ENCODE peak calls at places on chromosomes 7 and 10, in nine cellular contexts. One of them, this sample, is unnamed.
A peak's percentile ranks its signal among the peaks of the same experiment; 100 is the strongest.

GRCh38 chr7:108404509-108405435 is 51.5 kb downstream of the NRCAM start:
- DNase-seq in mucosa of gallbladder: no peak
- DNase-seq in cerebellar cortex: no peak
- DNase-seq in BJ: no peak
- DNase-seq in MM.1S: no peak
- DNase-seq in OCI-LY7: no peak
- DNase-seq in stimulated activated CD8-positive, alpha-beta memory T cell treated with anti-CD3 and anti-CD28 coated beads, Interleukin-15, amount 100 ng/mL, for 1 hour: no peak
- DNase-seq in lung microvascular endothelial cell: no peak
- DNase-seq in NCI-H1105: no peak
- DNase-seq in this sample: no peak

GRCh38 chr7:2527505-2528464 is 8.2 kb downstream of the LFNG start:
- DNase-seq in OCI-LY7: no peak
- DNase-seq in stimulated activated CD8-positive, alpha-beta memory T cell treated with anti-CD3 and anti-CD28 coated beads, Interleukin-15, amount 100 ng/mL, for 1 hour: no peak
- DNase-seq in MM.1S: no peak
- DNase-seq in cerebellar cortex: no peak
- DNase-seq in lung microvascular endothelial cell: no peak
- DNase-seq in NCI-H1105: no peak
- DNase-seq in mucosa of gallbladder: no peak
- DNase-seq in BJ: peak; percentile 25
- DNase-seq in this sample: peak; percentile 48

GRCh38 chr10:37222046-37222445 is 96.6 kb downstream of the ANKRD30A start:
- DNase-seq in BJ: no peak
- DNase-seq in stimulated activated CD8-positive, alpha-beta memory T cell treated with anti-CD3 and anti-CD28 coated beads, Interleukin-15, amount 100 ng/mL, for 1 hour: no peak
- DNase-seq in OCI-LY7: no peak
- DNase-seq in lung microvascular endothelial cell: no peak
- DNase-seq in MM.1S: no peak
- DNase-seq in cerebellar cortex: no peak
- DNase-seq in mucosa of gallbladder: no peak
- DNase-seq in NCI-H1105: no peak
- DNase-seq in this sample: no peak

GRCh38 chr10:23202736-23203135 is 10.6 kb downstream of the PTF1A start:
- DNase-seq in MM.1S: no peak
- DNase-seq in NCI-H1105: no peak
- DNase-seq in mucosa of gallbladder: no peak
- DNase-seq in OCI-LY7: no peak
- DNase-seq in stimulated activated CD8-positive, alpha-beta memory T cell treated with anti-CD3 and anti-CD28 coated beads, Interleukin-15, amount 100 ng/mL, for 1 hour: no peak
- DNase-seq in BJ: no peak
- DNase-seq in cerebellar cortex: no peak
- DNase-seq in lung microvascular endothelial cell: no peak
- DNase-seq in this sample: no peak

GRCh38 chr7:25907214-25907613 is 244.8 kb upstream of the NFE2L3 start:
- DNase-seq in NCI-H1105: no peak
- DNase-seq in OCI-LY7: no peak
- DNase-seq in lung microvascular endothelial cell: no peak
- DNase-seq in BJ: no peak
- DNase-seq in cerebellar cortex: no peak
- DNase-seq in stimulated activated CD8-positive, alpha-beta memory T cell treated with anti-CD3 and anti-CD28 coated beads, Interleukin-15, amount 100 ng/mL, for 1 hour: no peak
- DNase-seq in mucosa of gallbladder: no peak
- DNase-seq in MM.1S: no peak
- DNase-seq in this sample: no peak

GRCh38 chr7:68604516-68604915 is 993.8 kb upstream of the AUTS2 start:
- DNase-seq in stimulated activated CD8-positive, alpha-beta memory T cell treated with anti-CD3 and anti-CD28 coated beads, Interleukin-15, amount 100 ng/mL, for 1 hour: no peak
- DNase-seq in MM.1S: peak; percentile 21
- DNase-seq in mucosa of gallbladder: no peak
- DNase-seq in lung microvascular endothelial cell: no peak
- DNase-seq in OCI-LY7: peak; percentile 69
- DNase-seq in NCI-H1105: no peak
- DNase-seq in cerebellar cortex: no peak
- DNase-seq in BJ: no peak
- DNase-seq in this sample: no peak

GRCh38 chr10:110500515-110500905 is 2.8 kb downstream of the DUSP5 start:
- DNase-seq in BJ: no peak
- DNase-seq in cerebellar cortex: peak; percentile 47
- DNase-seq in stimulated activated CD8-positive, alpha-beta memory T cell treated with anti-CD3 and anti-CD28 coated beads, Interleukin-15, amount 100 ng/mL, for 1 hour: no peak
- DNase-seq in lung microvascular endothelial cell: peak; percentile 44
- DNase-seq in MM.1S: peak; percentile 28
- DNase-seq in NCI-H1105: no peak
- DNase-seq in OCI-LY7: no peak
- DNase-seq in mucosa of gallbladder: no peak
- DNase-seq in this sample: no peak

GRCh38 chr7:26292768-26293560 is 1.3 kb downstream of the SNX10 start:
- DNase-seq in stimulated activated CD8-positive, alpha-beta memory T cell treated with anti-CD3 and anti-CD28 coated beads, Interleukin-15, amount 100 ng/mL, for 1 hour: no peak
- DNase-seq in BJ: no peak
- DNase-seq in cerebellar cortex: peak; percentile 42
- DNase-seq in NCI-H1105: no peak
- DNase-seq in OCI-LY7: peak; percentile 37
- DNase-seq in MM.1S: no peak
- DNase-seq in lung microvascular endothelial cell: no peak
- DNase-seq in mucosa of gallbladder: no peak
- DNase-seq in this sample: peak; percentile 46

GRCh38 chr7:134016223-134016941 is 110.8 kb upstream of the LRGUK start:
- DNase-seq in MM.1S: no peak
- DNase-seq in lung microvascular endothelial cell: peak; percentile 71
- DNase-seq in mucosa of gallbladder: peak; percentile 24
- DNase-seq in NCI-H1105: peak; percentile 37
- DNase-seq in cerebellar cortex: peak; percentile 56
- DNase-seq in BJ: no peak
- DNase-seq in stimulated activated CD8-positive, alpha-beta memory T cell treated with anti-CD3 and anti-CD28 coated beads, Interleukin-15, amount 100 ng/mL, for 1 hour: no peak
- DNase-seq in OCI-LY7: peak; percentile 17
- DNase-seq in this sample: peak; percentile 37

GRCh38 chr10:122861724-122862161 is 16.1 kb upstream of the CUZD1 start:
- DNase-seq in BJ: no peak
- DNase-seq in mucosa of gallbladder: no peak
- DNase-seq in stimulated activated CD8-positive, alpha-beta memory T cell treated with anti-CD3 and anti-CD28 coated beads, Interleukin-15, amount 100 ng/mL, for 1 hour: no peak
- DNase-seq in MM.1S: no peak
- DNase-seq in cerebellar cortex: no peak
- DNase-seq in NCI-H1105: no peak
- DNase-seq in OCI-LY7: no peak
- DNase-seq in lung microvascular endothelial cell: peak; percentile 59
- DNase-seq in this sample: no peak

GRCh38 chr7:41039386-41040315 is 663.2 kb downstream of the INHBA start:
- DNase-seq in cerebellar cortex: no peak
- DNase-seq in NCI-H1105: no peak
- DNase-seq in OCI-LY7: no peak
- DNase-seq in stimulated activated CD8-positive, alpha-beta memory T cell treated with anti-CD3 and anti-CD28 coated beads, Interleukin-15, amount 100 ng/mL, for 1 hour: no peak
- DNase-seq in MM.1S: no peak
- DNase-seq in lung microvascular endothelial cell: no peak
- DNase-seq in BJ: no peak
- DNase-seq in mucosa of gallbladder: no peak
- DNase-seq in this sample: no peak

GRCh38 chr10:34981834-34982233 is 108.3 kb downstream of the CUL2 start:
- DNase-seq in mucosa of gallbladder: no peak
- DNase-seq in OCI-LY7: no peak
- DNase-seq in MM.1S: no peak
- DNase-seq in NCI-H1105: no peak
- DNase-seq in BJ: no peak
- DNase-seq in lung microvascular endothelial cell: no peak
- DNase-seq in stimulated activated CD8-positive, alpha-beta memory T cell treated with anti-CD3 and anti-CD28 coated beads, Interleukin-15, amount 100 ng/mL, for 1 hour: no peak
- DNase-seq in cerebellar cortex: no peak
- DNase-seq in this sample: no peak

GRCh38 chr7:148838905-148839304 is 45.2 kb downstream of the EZH2 start:
- DNase-seq in lung microvascular endothelial cell: no peak
- DNase-seq in MM.1S: peak; percentile 83
- DNase-seq in BJ: no peak
- DNase-seq in NCI-H1105: no peak
- DNase-seq in cerebellar cortex: no peak
- DNase-seq in stimulated activated CD8-positive, alpha-beta memory T cell treated with anti-CD3 and anti-CD28 coated beads, Interleukin-15, amount 100 ng/mL, for 1 hour: no peak
- DNase-seq in OCI-LY7: no peak
- DNase-seq in mucosa of gallbladder: no peak
- DNase-seq in this sample: no peak

GRCh38 chr10:129756912-129757861 is 206.9 kb downstream of the EBF3 start:
- DNase-seq in BJ: no peak
- DNase-seq in cerebellar cortex: peak; percentile 35
- DNase-seq in mucosa of gallbladder: peak; percentile 11
- DNase-seq in NCI-H1105: peak; percentile 41
- DNase-seq in stimulated activated CD8-positive, alpha-beta memory T cell treated with anti-CD3 and anti-CD28 coated beads, Interleukin-15, amount 100 ng/mL, for 1 hour: no peak
- DNase-seq in OCI-LY7: no peak
- DNase-seq in MM.1S: no peak
- DNase-seq in lung microvascular endothelial cell: no peak
- DNase-seq in this sample: no peak

GRCh38 chr7:28481131-28481926 is 69.0 kb downstream of the CREB5 start:
- DNase-seq in stimulated activated CD8-positive, alpha-beta memory T cell treated with anti-CD3 and anti-CD28 coated beads, Interleukin-15, amount 100 ng/mL, for 1 hour: no peak
- DNase-seq in NCI-H1105: no peak
- DNase-seq in mucosa of gallbladder: no peak
- DNase-seq in BJ: no peak
- DNase-seq in MM.1S: peak; percentile 47
- DNase-seq in cerebellar cortex: no peak
- DNase-seq in OCI-LY7: peak; percentile 49
- DNase-seq in lung microvascular endothelial cell: no peak
- DNase-seq in this sample: peak; percentile 87

GRCh38 chr10:111146025-111146640 is 69.3 kb downstream of the ADRA2A start:
- DNase-seq in mucosa of gallbladder: no peak
- DNase-seq in lung microvascular endothelial cell: no peak
- DNase-seq in NCI-H1105: no peak
- DNase-seq in OCI-LY7: no peak
- DNase-seq in BJ: no peak
- DNase-seq in stimulated activated CD8-positive, alpha-beta memory T cell treated with anti-CD3 and anti-CD28 coated beads, Interleukin-15, amount 100 ng/mL, for 1 hour: no peak
- DNase-seq in cerebellar cortex: no peak
- DNase-seq in MM.1S: no peak
- DNase-seq in this sample: no peak

GRCh38 chr7:148772297-148773089 is 73.8 kb downstream of the CUL1 start:
- DNase-seq in MM.1S: peak; percentile 68
- DNase-seq in cerebellar cortex: no peak
- DNase-seq in BJ: peak; percentile 62
- DNase-seq in OCI-LY7: no peak
- DNase-seq in stimulated activated CD8-positive, alpha-beta memory T cell treated with anti-CD3 and anti-CD28 coated beads, Interleukin-15, amount 100 ng/mL, for 1 hour: no peak
- DNase-seq in mucosa of gallbladder: no peak
- DNase-seq in NCI-H1105: no peak
- DNase-seq in lung microvascular endothelial cell: no peak
- DNase-seq in this sample: no peak

GRCh38 chr7:1058821-1059199 is 14.5 kb downstream of the GPR146 start:
- DNase-seq in BJ: no peak
- DNase-seq in MM.1S: no peak
- DNase-seq in NCI-H1105: no peak
- DNase-seq in stimulated activated CD8-positive, alpha-beta memory T cell treated with anti-CD3 and anti-CD28 coated beads, Interleukin-15, amount 100 ng/mL, for 1 hour: no peak
- DNase-seq in lung microvascular endothelial cell: no peak
- DNase-seq in cerebellar cortex: no peak
- DNase-seq in OCI-LY7: peak; percentile 66
- DNase-seq in mucosa of gallbladder: no peak
- DNase-seq in this sample: peak; percentile 37

GRCh38 chr10:100888957-100889356 is 23.8 kb upstream of the SLF2 start:
- DNase-seq in mucosa of gallbladder: no peak
- DNase-seq in stimulated activated CD8-positive, alpha-beta memory T cell treated with anti-CD3 and anti-CD28 coated beads, Interleukin-15, amount 100 ng/mL, for 1 hour: no peak
- DNase-seq in NCI-H1105: no peak
- DNase-seq in BJ: no peak
- DNase-seq in OCI-LY7: no peak
- DNase-seq in lung microvascular endothelial cell: peak; percentile 45
- DNase-seq in MM.1S: no peak
- DNase-seq in cerebellar cortex: peak; percentile 48
- DNase-seq in this sample: peak; percentile 47